ENCODE peak calls at places on chromosomes 16 and 17, in nine cellular contexts. O is IMR-90, M is A549, B is progenitor cell of endocrine pancreas, T is lung, V is AG04450, J is omental fat pad, Q is cardiac fibroblast, K is astrocyte of the cerebellum. P is an unnamed sample.

GRCh38 chr16:87140211-87141200 is 176.7 kb downstream of the C16orf95 start:
- DNase-seq in J (no peak), B (no peak), M (no peak), V (no peak), O (no peak), Q (no peak), T (no peak), K (no peak), P (no peak)

GRCh38 chr17:78448356-78448993 is 70.0 kb downstream of the PGS1 start:
- DNase-seq in O (no peak), M (no peak), K (no peak), J (no peak), B (no peak), V (no peak), T (no peak), Q (no peak), P (no peak)

GRCh38 chr17:17837380-17837821 is 615 bp upstream of the SREBF1 start:
- DNase-seq in K (no peak), Q (peak; percentile 93), M (peak; percentile 93), O (peak; percentile 81), J (no peak), B (no peak), V (no peak), T (peak; percentile 55), P (no peak)

GRCh38 chr16:20807822-20808207 is 1.5 kb downstream of the REXO5 start:
- DNase-seq in M (no peak), J (no peak), B (no peak), V (no peak), Q (no peak), K (no peak), O (no peak), T (no peak), P (no peak)

GRCh38 chr16:2194166-2194834 is 2.1 kb downstream of the CASKIN1 start:
- DNase-seq in B (no peak), J (peak; percentile 49), V (no peak), O (peak; percentile 27), M (peak; percentile 70), K (no peak), T (no peak), Q (no peak), P (no peak)

GRCh38 chr17:43536236-43537088 is 9.7 kb downstream of the ETV4 start:
- DNase-seq in V (no peak), T (no peak), O (peak; percentile 71), Q (peak; percentile 76), B (no peak), K (no peak), M (no peak), J (no peak), P (no peak)

GRCh38 chr16:19168173-19169080 is at the start of gene SYT17:
- DNase-seq in J (no peak), B (peak; percentile 23), V (no peak), O (no peak), Q (no peak), K (no peak), T (peak; percentile 34), M (peak; percentile 38), P (peak; percentile 49)

GRCh38 chr17:78329263-78330059 is 30.4 kb downstream of the SOCS3 start:
- DNase-seq in B (no peak), T (no peak), V (no peak), K (no peak), O (peak; percentile 77), M (peak; percentile 55), Q (peak; percentile 64), J (no peak), P (no peak)

GRCh38 chr17:17824119-17824779 is 12.5 kb downstream of the SREBF1 start:
- DNase-seq in K (no peak), Q (no peak), B (no peak), O (no peak), T (no peak), J (no peak), V (no peak), M (peak; percentile 48), P (no peak)

GRCh38 chr17:1577657-1578428 is 15.3 kb upstream of the PITPNA start:
- DNase-seq in V (no peak), O (no peak), J (no peak), T (no peak), Q (no peak), K (no peak), M (no peak), B (no peak), P (no peak)

GRCh38 chr16:318628-319027 is 33.9 kb downstream of the AXIN1 start:
- DNase-seq in O (no peak), Q (no peak), K (no peak), J (no peak), M (peak; percentile 50), B (no peak), T (no peak), V (no peak), P (peak; percentile 41)

GRCh38 chr16:85419503-85420408 is 193.4 kb upstream of the GSE1 start:
- DNase-seq in Q (no peak), T (no peak), M (no peak), K (no peak), O (no peak), B (no peak), V (no peak), J (no peak), P (peak; percentile 1)

GRCh38 chr16:85010446-85010930 is 847 bp downstream of the ZDHHC7 start:
- DNase-seq in V (no peak), K (no peak), T (no peak), B (no peak), O (no peak), J (no peak), M (no peak), Q (no peak), P (no peak)

GRCh38 chr17:75417054-75417453 is 11.6 kb upstream of the GRB2 start:
- DNase-seq in V (no peak), M (no peak), O (no peak), K (no peak), Q (peak; percentile 27), B (no peak), J (no peak), T (no peak), P (no peak)

GRCh38 chr16:56939801-56940200 is 7.9 kb downstream of the HERPUD1 start:
- DNase-seq in K (no peak), O (no peak), V (no peak), J (no peak), B (no peak), M (no peak), T (no peak), Q (no peak), P (no peak)

GRCh38 chr17:28347261-28347891 is 10.0 kb downstream of the POLDIP2 start:
- DNase-seq in T (no peak), B (no peak), O (peak; percentile 90), M (no peak), V (peak; percentile 75), K (peak; percentile 94), J (no peak), Q (peak; percentile 93), P (no peak)

GRCh38 chr16:57639172-57639571 is 10.7 kb downstream of the ADGRG1 start:
- DNase-seq in M (no peak), J (no peak), V (no peak), O (no peak), B (peak; percentile 66), Q (peak; percentile 26), T (no peak), K (no peak), P (peak; percentile 68)

GRCh38 chr16:14420721-14421488 is 209.2 kb downstream of the PARN start:
- DNase-seq in O (no peak), M (no peak), K (no peak), T (no peak), J (no peak), Q (peak; percentile 24), B (no peak), V (no peak), P (no peak)

GRCh38 chr17:49646391-49647255 is 31.3 kb downstream of the SPOP start:
- DNase-seq in Q (peak; percentile 59), M (peak; percentile 27), V (peak; percentile 29), T (peak; percentile 62), J (no peak), K (peak; percentile 53), O (peak; percentile 77), B (no peak), P (no peak)

GRCh38 chr16:4081577-4082021 is 34.6 kb downstream of the ADCY9 start:
- DNase-seq in Q (no peak), V (no peak), O (peak; percentile 49), M (no peak), B (no peak), T (no peak), K (no peak), J (no peak), P (no peak)

GRCh38 chr17:45060824-45061605 is at the start of gene NMT1:
- DNase-seq in B (peak; percentile 93), M (peak; percentile 100), K (peak; percentile 100), J (peak; percentile 89), V (peak; percentile 98), Q (peak; percentile 100), T (peak; percentile 98), O (peak; percentile 99), P (peak; percentile 93)
- TF ChIP-seq CTCF in B (no peak), M (no peak), K (no peak), J (no peak), V (no peak), Q (no peak), T (no peak), O (no peak), P (no peak)

GRCh38 chr16:83253526-83253925 is 554.3 kb upstream of the HSBP1 start:
- DNase-seq in Q (no peak), O (no peak), K (no peak), T (no peak), B (no peak), J (no peak), M (no peak), V (no peak), P (no peak)
- TF ChIP-seq CTCF in Q (no peak), O (no peak), K (no peak), T (no peak), B (no peak), J (no peak), M (no peak), V (no peak), P (no peak)

DNA sequence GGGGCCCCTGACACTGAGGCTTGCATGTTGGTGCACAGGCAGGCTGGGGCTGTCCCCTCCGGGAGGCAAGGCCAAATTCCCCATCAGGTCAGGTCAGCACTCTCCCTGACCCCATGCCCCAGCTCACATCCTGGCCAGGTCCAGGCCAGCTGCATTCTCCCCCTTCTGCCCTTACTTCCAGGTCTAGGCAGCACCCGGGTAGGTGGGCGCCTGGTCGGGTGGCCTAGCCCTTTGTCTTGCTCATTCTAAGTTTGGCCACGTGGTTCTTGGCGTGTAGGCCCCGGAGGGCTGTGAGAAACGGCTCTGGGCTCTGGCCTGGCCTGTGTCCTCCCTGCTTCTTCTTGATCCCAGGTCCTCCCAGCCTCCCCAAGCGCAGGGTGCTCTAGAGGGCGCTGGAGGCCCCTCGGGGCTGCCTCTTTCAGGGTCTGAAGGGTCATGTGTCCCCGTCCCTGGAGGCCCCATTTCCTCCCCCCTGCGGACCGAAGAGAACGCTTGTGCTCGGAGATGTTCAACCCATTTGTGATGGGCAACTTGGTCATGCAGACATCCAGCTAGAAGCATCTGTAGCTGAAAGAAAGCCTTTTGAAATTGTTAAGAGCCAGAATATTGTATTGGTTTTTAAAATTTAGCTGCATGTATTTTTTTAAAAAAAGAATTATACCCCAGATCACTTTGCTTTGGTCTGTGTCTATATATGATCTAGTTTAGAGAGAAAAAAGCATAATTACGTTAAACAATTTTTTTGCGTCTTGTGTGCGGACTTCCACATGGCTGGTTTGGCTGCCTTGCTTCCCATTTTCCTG is 6.7 kb downstream of the BAHCC1 start:
- DNase-seq in O (no peak), Q (peak; percentile 67), T (no peak), K (no peak), M (peak; percentile 81), V (no peak), B (no peak), J (no peak), P (no peak)
- TF ChIP-seq CTCF in O (peak; percentile 37), Q (peak; percentile 48), T (no peak), K (peak; percentile 53), M (peak; percentile 55), V (peak; percentile 30), B (peak; percentile 38), J (no peak), P (no peak)

GRCh38 chr17:3335876-3336275 is 37.7 kb upstream of the OR3A1 start:
- DNase-seq in J (no peak), V (no peak), K (no peak), B (no peak), T (no peak), M (peak; percentile 43), O (no peak), Q (no peak), P (no peak)
- TF ChIP-seq CTCF in J (no peak), V (no peak), K (no peak), B (no peak), T (no peak), M (peak; percentile 14), O (no peak), Q (no peak), P (no peak)

P was measured in endothelial cell.